ENCODE peak calls at places on chromosomes 3 and 15, in ten cellular contexts. One of them, this sample, is unnamed.
A peak's percentile ranks its signal among the peaks of the same experiment; 100 is the strongest.

GRCh38 chr15:38690737-38691332 is 126.2 kb upstream of the RASGRP1 start:
- DNase-seq in IMR-90: peak; percentile 75
- DNase-seq in AG10803: peak; percentile 63
- DNase-seq in brain microvascular endothelial cell: peak; percentile 69
- DNase-seq in WERI-Rb-1: peak; percentile 59
- DNase-seq in cardiac fibroblast: peak; percentile 81
- DNase-seq in MM.1S: peak; percentile 80
- DNase-seq in endodermal cell: peak; percentile 91
- DNase-seq in neural crest cell: peak; percentile 82
- DNase-seq in foreskin keratinocyte: peak; percentile 44
- DNase-seq in this sample: peak; percentile 83

GRCh38 chr15:91948001-91948608 is 94.6 kb downstream of the SLCO3A1 start:
- DNase-seq in IMR-90: peak; percentile 73
- DNase-seq in AG10803: peak; percentile 13
- DNase-seq in brain microvascular endothelial cell: no peak
- DNase-seq in WERI-Rb-1: no peak
- DNase-seq in cardiac fibroblast: peak; percentile 62
- DNase-seq in MM.1S: no peak
- DNase-seq in endodermal cell: peak; percentile 82
- DNase-seq in neural crest cell: no peak
- DNase-seq in foreskin keratinocyte: peak; percentile 96
- DNase-seq in this sample: peak; percentile 62

GRCh38 chr15:45456212-45457106 is 66.1 kb downstream of the SLC30A4 start:
- DNase-seq in IMR-90: peak; percentile 100
- DNase-seq in AG10803: peak; percentile 100
- DNase-seq in brain microvascular endothelial cell: peak; percentile 100
- DNase-seq in WERI-Rb-1: no peak
- DNase-seq in cardiac fibroblast: peak; percentile 100
- DNase-seq in MM.1S: no peak
- DNase-seq in endodermal cell: peak; percentile 50
- DNase-seq in neural crest cell: peak; percentile 10
- DNase-seq in foreskin keratinocyte: peak; percentile 99
- DNase-seq in this sample: peak; percentile 99

GRCh38 chr3:94440767-94441493 is 378.1 kb downstream of the NSUN3 start:
- DNase-seq in IMR-90: peak; percentile 89
- DNase-seq in AG10803: peak; percentile 30
- DNase-seq in brain microvascular endothelial cell: peak; percentile 46
- DNase-seq in WERI-Rb-1: no peak
- DNase-seq in cardiac fibroblast: peak; percentile 89
- DNase-seq in MM.1S: no peak
- DNase-seq in endodermal cell: no peak
- DNase-seq in neural crest cell: no peak
- DNase-seq in foreskin keratinocyte: peak; percentile 88
- DNase-seq in this sample: peak; percentile 71

GRCh38 chr3:29764603-29765254 is 483.9 kb downstream of the RBMS3 start:
- DNase-seq in IMR-90: peak; percentile 89
- DNase-seq in AG10803: peak; percentile 87
- DNase-seq in brain microvascular endothelial cell: peak; percentile 88
- DNase-seq in WERI-Rb-1: no peak
- DNase-seq in cardiac fibroblast: peak; percentile 96
- DNase-seq in MM.1S: no peak
- DNase-seq in endodermal cell: no peak
- DNase-seq in neural crest cell: no peak
- DNase-seq in foreskin keratinocyte: peak; percentile 76
- DNase-seq in this sample: peak; percentile 94

GRCh38 chr3:65126527-65127440 is 439.0 kb upstream of the ADAMTS9 start:
- DNase-seq in IMR-90: peak; percentile 10
- DNase-seq in AG10803: peak; percentile 76
- DNase-seq in brain microvascular endothelial cell: no peak
- DNase-seq in WERI-Rb-1: no peak
- DNase-seq in cardiac fibroblast: peak; percentile 22
- DNase-seq in MM.1S: no peak
- DNase-seq in endodermal cell: no peak
- DNase-seq in neural crest cell: no peak
- DNase-seq in foreskin keratinocyte: peak; percentile 91
- DNase-seq in this sample: peak; percentile 36

GRCh38 chr15:55402707-55403106 is 5.5 kb downstream of the CCPG1 start:
- DNase-seq in IMR-90: no peak
- DNase-seq in AG10803: peak; percentile 53
- DNase-seq in brain microvascular endothelial cell: no peak
- DNase-seq in WERI-Rb-1: no peak
- DNase-seq in cardiac fibroblast: peak; percentile 23
- DNase-seq in MM.1S: peak; percentile 72
- DNase-seq in endodermal cell: no peak
- DNase-seq in neural crest cell: no peak
- DNase-seq in foreskin keratinocyte: no peak
- DNase-seq in this sample: no peak

GRCh38 chr3:13145826-13146642 is 72.8 kb upstream of the IQSEC1 start:
- DNase-seq in IMR-90: no peak
- DNase-seq in AG10803: no peak
- DNase-seq in brain microvascular endothelial cell: no peak
- DNase-seq in WERI-Rb-1: peak; percentile 2
- DNase-seq in cardiac fibroblast: no peak
- DNase-seq in MM.1S: no peak
- DNase-seq in endodermal cell: peak; percentile 29
- DNase-seq in neural crest cell: no peak
- DNase-seq in foreskin keratinocyte: no peak
- DNase-seq in this sample: no peak

GRCh38 chr3:143190101-143190500 is 70.5 kb downstream of the CHST2 start:
- DNase-seq in IMR-90: no peak
- DNase-seq in AG10803: no peak
- DNase-seq in brain microvascular endothelial cell: no peak
- DNase-seq in WERI-Rb-1: no peak
- DNase-seq in cardiac fibroblast: peak; percentile 25
- DNase-seq in MM.1S: no peak
- DNase-seq in endodermal cell: no peak
- DNase-seq in neural crest cell: no peak
- DNase-seq in foreskin keratinocyte: no peak
- DNase-seq in this sample: no peak

GRCh38 chr3:97958396-97958795 is 13.8 kb downstream of the RIOX2 start:
- DNase-seq in IMR-90: peak; percentile 52
- DNase-seq in AG10803: peak; percentile 25
- DNase-seq in brain microvascular endothelial cell: peak; percentile 20
- DNase-seq in WERI-Rb-1: no peak
- DNase-seq in cardiac fibroblast: peak; percentile 21
- DNase-seq in MM.1S: no peak
- DNase-seq in endodermal cell: no peak
- DNase-seq in neural crest cell: no peak
- DNase-seq in foreskin keratinocyte: no peak
- DNase-seq in this sample: no peak

GRCh38 chr15:58916962-58917361 is 16.5 kb downstream of the SLTM start:
- DNase-seq in IMR-90: no peak
- DNase-seq in AG10803: no peak
- DNase-seq in brain microvascular endothelial cell: no peak
- DNase-seq in WERI-Rb-1: no peak
- DNase-seq in cardiac fibroblast: no peak
- DNase-seq in MM.1S: no peak
- DNase-seq in endodermal cell: no peak
- DNase-seq in neural crest cell: no peak
- DNase-seq in foreskin keratinocyte: no peak
- DNase-seq in this sample: no peak

GRCh38 chr3:66450389-66451022 is 50.3 kb downstream of the LRIG1 start:
- DNase-seq in IMR-90: peak; percentile 76
- DNase-seq in AG10803: peak; percentile 72
- DNase-seq in brain microvascular endothelial cell: no peak
- DNase-seq in WERI-Rb-1: no peak
- DNase-seq in cardiac fibroblast: peak; percentile 72
- DNase-seq in MM.1S: no peak
- DNase-seq in endodermal cell: no peak
- DNase-seq in neural crest cell: no peak
- DNase-seq in foreskin keratinocyte: peak; percentile 16
- DNase-seq in this sample: no peak

DNA sequence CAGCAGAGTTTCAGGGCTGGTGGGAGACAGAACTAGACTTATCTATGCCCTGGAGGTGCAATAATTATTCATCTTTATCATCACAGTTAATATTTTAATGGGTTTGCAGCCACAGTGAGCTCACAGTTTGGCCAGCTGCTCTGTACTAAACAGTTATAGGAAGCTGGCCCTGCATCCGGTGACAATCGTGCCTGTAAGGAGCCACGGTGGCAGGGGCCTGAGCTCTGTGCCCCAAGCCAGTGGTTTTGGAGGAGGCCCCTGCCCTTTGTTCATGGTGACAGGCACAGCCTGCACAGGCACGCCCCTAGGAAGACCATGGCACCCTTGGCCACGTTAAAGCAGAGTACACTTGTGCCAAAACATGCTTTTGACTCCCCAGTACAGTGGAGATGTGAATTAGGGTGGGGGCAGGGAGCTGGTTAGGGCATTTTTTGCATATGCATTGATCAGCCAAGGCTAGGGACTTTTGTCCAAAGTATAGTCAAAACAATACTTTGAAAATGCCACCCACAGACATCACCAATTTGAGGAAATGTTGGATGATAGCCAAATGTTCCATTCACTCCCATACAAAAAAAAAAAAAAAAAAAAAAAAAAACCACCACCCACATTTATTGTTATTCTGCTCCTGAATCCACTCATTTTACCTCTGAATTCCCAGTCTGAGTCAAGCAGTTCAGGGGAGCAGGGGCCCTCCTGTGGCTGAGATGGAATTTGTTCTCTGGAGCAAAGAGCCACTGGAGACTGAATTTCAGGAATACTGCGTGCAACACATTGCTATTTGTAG is 3.4 kb upstream of the RFTN1 start:
- DNase-seq in IMR-90: peak; percentile 74
- DNase-seq in AG10803: peak; percentile 74
- DNase-seq in brain microvascular endothelial cell: no peak
- DNase-seq in WERI-Rb-1: peak; percentile 32
- DNase-seq in cardiac fibroblast: peak; percentile 72
- DNase-seq in MM.1S: no peak
- DNase-seq in endodermal cell: peak; percentile 71
- DNase-seq in neural crest cell: no peak
- DNase-seq in foreskin keratinocyte: peak; percentile 34
- DNase-seq in this sample: peak; percentile 73
- TF ChIP-seq CTCF in IMR-90: peak; percentile 76
- TF ChIP-seq CTCF in AG10803: peak; percentile 84
- TF ChIP-seq CTCF in brain microvascular endothelial cell: peak; percentile 82
- TF ChIP-seq CTCF in WERI-Rb-1: peak; percentile 54
- TF ChIP-seq CTCF in cardiac fibroblast: peak; percentile 56
- TF ChIP-seq CTCF in MM.1S: no peak
- TF ChIP-seq CTCF in endodermal cell: peak; percentile 73
- TF ChIP-seq CTCF in neural crest cell: peak; percentile 43
- TF ChIP-seq CTCF in foreskin keratinocyte: peak; percentile 66
- TF ChIP-seq CTCF in this sample: peak; percentile 78

GRCh38 chr3:62203152-62203551 is 170.2 kb downstream of the FEZF2 start:
- DNase-seq in IMR-90: no peak
- DNase-seq in AG10803: no peak
- DNase-seq in brain microvascular endothelial cell: no peak
- DNase-seq in WERI-Rb-1: no peak
- DNase-seq in cardiac fibroblast: no peak
- DNase-seq in MM.1S: no peak
- DNase-seq in endodermal cell: no peak
- DNase-seq in neural crest cell: no peak
- DNase-seq in foreskin keratinocyte: no peak
- DNase-seq in this sample: no peak

GRCh38 chr3:62208385-62208784 is 165.0 kb downstream of the FEZF2 start:
- DNase-seq in IMR-90: no peak
- DNase-seq in AG10803: no peak
- DNase-seq in brain microvascular endothelial cell: no peak
- DNase-seq in WERI-Rb-1: no peak
- DNase-seq in cardiac fibroblast: no peak
- DNase-seq in MM.1S: no peak
- DNase-seq in endodermal cell: no peak
- DNase-seq in neural crest cell: no peak
- DNase-seq in foreskin keratinocyte: no peak
- DNase-seq in this sample: peak; percentile 32

GRCh38 chr3:62210016-62210415 is 163.3 kb downstream of the FEZF2 start:
- DNase-seq in IMR-90: no peak
- DNase-seq in AG10803: peak; percentile 39
- DNase-seq in brain microvascular endothelial cell: no peak
- DNase-seq in WERI-Rb-1: no peak
- DNase-seq in cardiac fibroblast: no peak
- DNase-seq in MM.1S: no peak
- DNase-seq in endodermal cell: no peak
- DNase-seq in neural crest cell: no peak
- DNase-seq in foreskin keratinocyte: no peak
- DNase-seq in this sample: no peak

GRCh38 chr3:62203561-62203960 is 169.8 kb downstream of the FEZF2 start:
- DNase-seq in IMR-90: no peak
- DNase-seq in AG10803: no peak
- DNase-seq in brain microvascular endothelial cell: no peak
- DNase-seq in WERI-Rb-1: no peak
- DNase-seq in cardiac fibroblast: no peak
- DNase-seq in MM.1S: no peak
- DNase-seq in endodermal cell: no peak
- DNase-seq in neural crest cell: no peak
- DNase-seq in foreskin keratinocyte: no peak
- DNase-seq in this sample: no peak

DNA sequence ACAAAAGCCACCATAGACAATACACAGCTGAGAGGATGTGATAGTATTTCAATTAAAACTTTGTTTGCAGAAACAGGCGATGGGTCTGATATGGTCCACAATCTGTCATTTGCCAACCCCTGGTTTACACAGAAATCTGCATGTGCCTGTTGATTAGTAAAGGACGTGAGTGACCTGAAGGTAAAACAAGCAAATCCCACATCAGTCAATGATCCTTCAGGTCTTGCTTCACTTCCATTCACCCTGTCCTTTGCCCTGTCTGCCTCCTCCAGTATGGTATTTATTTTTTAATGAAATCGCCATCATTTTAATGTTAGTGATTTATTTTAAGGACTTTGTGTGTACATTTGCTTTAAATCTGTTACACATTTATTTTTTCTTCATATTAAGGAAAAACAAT is 166.2 kb downstream of the FEZF2 start:
- DNase-seq in IMR-90: no peak
- DNase-seq in AG10803: no peak
- DNase-seq in brain microvascular endothelial cell: no peak
- DNase-seq in WERI-Rb-1: no peak
- DNase-seq in cardiac fibroblast: no peak
- DNase-seq in MM.1S: no peak
- DNase-seq in endodermal cell: no peak
- DNase-seq in neural crest cell: no peak
- DNase-seq in foreskin keratinocyte: no peak
- DNase-seq in this sample: no peak
- TF ChIP-seq CTCF in IMR-90: no peak
- TF ChIP-seq CTCF in AG10803: no peak
- TF ChIP-seq CTCF in brain microvascular endothelial cell: no peak
- TF ChIP-seq CTCF in WERI-Rb-1: no peak
- TF ChIP-seq CTCF in cardiac fibroblast: no peak
- TF ChIP-seq CTCF in MM.1S: no peak
- TF ChIP-seq CTCF in endodermal cell: no peak
- TF ChIP-seq CTCF in neural crest cell: no peak
- TF ChIP-seq CTCF in foreskin keratinocyte: no peak
- TF ChIP-seq CTCF in this sample: no peak

GRCh38 chr3:44198957-44199269 is 42.8 kb upstream of the TOPAZ1 start:
- DNase-seq in IMR-90: no peak
- DNase-seq in AG10803: no peak
- DNase-seq in brain microvascular endothelial cell: no peak
- DNase-seq in WERI-Rb-1: no peak
- DNase-seq in cardiac fibroblast: no peak
- DNase-seq in MM.1S: no peak
- DNase-seq in endodermal cell: no peak
- DNase-seq in neural crest cell: no peak
- DNase-seq in foreskin keratinocyte: no peak
- DNase-seq in this sample: no peak
- TF ChIP-seq CTCF in IMR-90: no peak
- TF ChIP-seq CTCF in AG10803: no peak
- TF ChIP-seq CTCF in brain microvascular endothelial cell: no peak
- TF ChIP-seq CTCF in WERI-Rb-1: no peak
- TF ChIP-seq CTCF in cardiac fibroblast: no peak
- TF ChIP-seq CTCF in MM.1S: no peak
- TF ChIP-seq CTCF in endodermal cell: no peak
- TF ChIP-seq CTCF in neural crest cell: no peak
- TF ChIP-seq CTCF in foreskin keratinocyte: no peak
- TF ChIP-seq CTCF in this sample: no peak

GRCh38 chr3:62622553-62623174 is 249.3 kb upstream of the FEZF2 start:
- DNase-seq in IMR-90: peak; percentile 61
- DNase-seq in AG10803: peak; percentile 61
- DNase-seq in brain microvascular endothelial cell: peak; percentile 38
- DNase-seq in WERI-Rb-1: peak; percentile 8
- DNase-seq in cardiac fibroblast: peak; percentile 81
- DNase-seq in MM.1S: peak; percentile 57
- DNase-seq in endodermal cell: peak; percentile 55
- DNase-seq in neural crest cell: no peak
- DNase-seq in foreskin keratinocyte: peak; percentile 40
- DNase-seq in this sample: peak; percentile 75
- TF ChIP-seq CTCF in IMR-90: peak; percentile 77
- TF ChIP-seq CTCF in AG10803: peak; percentile 80
- TF ChIP-seq CTCF in brain microvascular endothelial cell: peak; percentile 61
- TF ChIP-seq CTCF in WERI-Rb-1: peak; percentile 45
- TF ChIP-seq CTCF in cardiac fibroblast: peak; percentile 55
- TF ChIP-seq CTCF in MM.1S: peak; percentile 62
- TF ChIP-seq CTCF in endodermal cell: peak; percentile 84
- TF ChIP-seq CTCF in neural crest cell: peak; percentile 83
- TF ChIP-seq CTCF in foreskin keratinocyte: peak; percentile 86
- TF ChIP-seq CTCF in this sample: peak; percentile 68